ENCODE peak calls at places on chromosome 21, in four cellular contexts. One of them, this sample, is unnamed.

GRCh38 chr21:43794857-43795256 is 5.5 kb downstream of the RRP1 start:
- DNase-seq in HFF-Myc: no peak
- DNase-seq in brain microvascular endothelial cell: no peak
- DNase-seq in Caki2: no peak
- DNase-seq in this sample: no peak

GRCh38 chr21:32190491-32191144 is 88.2 kb downstream of the MIS18A start:
- DNase-seq in HFF-Myc: no peak
- DNase-seq in brain microvascular endothelial cell: no peak
- DNase-seq in Caki2: no peak
- DNase-seq in this sample: no peak

GRCh38 chr21:41489329-41489728 is 18.6 kb downstream of the TMPRSS2 start:
- DNase-seq in Caki2: no peak
- DNase-seq in brain microvascular endothelial cell: no peak
- DNase-seq in HFF-Myc: no peak
- DNase-seq in this sample: no peak

GRCh38 chr21:36092676-36093075 is 22.9 kb downstream of the CBR1 start:
- DNase-seq in brain microvascular endothelial cell: no peak
- DNase-seq in HFF-Myc: no peak
- DNase-seq in Caki2: no peak
- DNase-seq in this sample: no peak

GRCh38 chr21:34862951-34863350 is 186.2 kb downstream of the RUNX1 start:
- DNase-seq in Caki2: no peak
- DNase-seq in brain microvascular endothelial cell: no peak
- DNase-seq in HFF-Myc: no peak
- DNase-seq in this sample: no peak

GRCh38 chr21:42530167-42530518 is 16.5 kb downstream of the SLC37A1 start:
- DNase-seq in brain microvascular endothelial cell: no peak
- DNase-seq in HFF-Myc: no peak
- DNase-seq in Caki2: no peak
- DNase-seq in this sample: no peak

GRCh38 chr21:25350056-25350455 is 257.2 kb downstream of the MRPL39 start:
- DNase-seq in HFF-Myc: no peak
- DNase-seq in brain microvascular endothelial cell: peak; percentile 71
- DNase-seq in Caki2: no peak
- DNase-seq in this sample: peak; percentile 64

GRCh38 chr21:35045539-35046222 is 3.4 kb downstream of the RUNX1 start:
- DNase-seq in HFF-Myc: no peak
- DNase-seq in brain microvascular endothelial cell: no peak
- DNase-seq in Caki2: no peak
- DNase-seq in this sample: no peak

GRCh38 chr21:18155508-18156193 is 89.0 kb upstream of the CHODL start:
- DNase-seq in Caki2: no peak
- DNase-seq in HFF-Myc: no peak
- DNase-seq in brain microvascular endothelial cell: peak; percentile 6
- DNase-seq in this sample: no peak

GRCh38 chr21:38913120-38913975 is 107.6 kb downstream of the ETS2 start:
- DNase-seq in Caki2: peak; percentile 64
- DNase-seq in HFF-Myc: no peak
- DNase-seq in brain microvascular endothelial cell: no peak
- DNase-seq in this sample: peak; percentile 69

GRCh38 chr21:36841866-36842265 is 124.6 kb downstream of the HLCS start:
- DNase-seq in Caki2: no peak
- DNase-seq in HFF-Myc: no peak
- DNase-seq in brain microvascular endothelial cell: no peak
- DNase-seq in this sample: no peak

GRCh38 chr21:44255519-44255981 is 6.1 kb downstream of the DNMT3L start:
- DNase-seq in HFF-Myc: no peak
- DNase-seq in Caki2: no peak
- DNase-seq in brain microvascular endothelial cell: no peak
- DNase-seq in this sample: peak; percentile 69

This sample was measured in AG20443.